ENCODE peak calls at places on chromosomes 6 and 20, in eight cellular contexts. Y is mesothelial cell of epicardium, C is NB4, S is transverse colon, V is endothelial cell, M is lower leg skin, E is lower lobe of right lung, U is pancreas. A is an unnamed sample.
A peak's percentile ranks its signal among the peaks of the same experiment; 100 is the strongest.

GRCh38 chr6:159380104-159380503 is 210.9 kb downstream of the FNDC1 start:
- DNase-seq in Y (no peak), M (peak; percentile 28), V (no peak), C (no peak), U (no peak), E (no peak), S (no peak), A (no peak)

GRCh38 chr6:2450546-2450945 is 205.1 kb upstream of the GMDS start:
- DNase-seq in S (peak; percentile 82), C (no peak), U (peak; percentile 60), V (no peak), Y (peak; percentile 49), E (no peak), M (no peak), A (no peak)

GRCh38 chr6:36642913-36643817 is 35.3 kb upstream of the CDKN1A start:
- DNase-seq in V (no peak), Y (no peak), U (peak; percentile 96), S (peak; percentile 95), C (no peak), E (peak; percentile 58), M (peak; percentile 94), A (no peak)

GRCh38 chr6:114339706-114340105 is 3.1 kb downstream of the HS3ST5 start:
- DNase-seq in S (no peak), Y (no peak), C (no peak), V (no peak), M (no peak), U (no peak), E (no peak), A (no peak)

GRCh38 chr6:46220351-46221220 is 49.8 kb upstream of the ENPP5 start:
- DNase-seq in Y (no peak), E (no peak), M (no peak), U (no peak), S (no peak), C (peak; percentile 52), V (no peak), A (no peak)

GRCh38 chr6:140824595-140824994 is 1308.1 kb upstream of the GJE1 start:
- DNase-seq in C (no peak), E (no peak), V (no peak), U (no peak), Y (no peak), S (no peak), M (no peak), A (no peak)

GRCh38 chr20:50303573-50304500 is 113.2 kb downstream of the CEBPB start:
- DNase-seq in U (peak; percentile 88), V (no peak), Y (peak; percentile 81), M (peak; percentile 96), S (peak; percentile 81), C (no peak), E (peak; percentile 75), A (no peak)

GRCh38 chr20:35297153-35297552 is 4.9 kb upstream of the FAM83C start:
- DNase-seq in U (no peak), S (no peak), V (no peak), Y (no peak), C (peak; percentile 47), M (no peak), E (no peak), A (no peak)

GRCh38 chr6:121645100-121645745 is 209.8 kb downstream of the GJA1 start:
- DNase-seq in U (no peak), M (no peak), Y (no peak), S (no peak), C (peak; percentile 98), V (no peak), E (no peak), A (no peak)

GRCh38 chr6:167399051-167399387 is 74.1 kb downstream of the TTLL2 start:
- DNase-seq in S (no peak), M (peak; percentile 72), C (no peak), V (no peak), U (no peak), Y (no peak), E (no peak), A (no peak)

GRCh38 chr6:56652231-56652630 is 9.5 kb upstream of the DST start:
- DNase-seq in C (no peak), V (no peak), S (no peak), E (no peak), U (no peak), M (no peak), Y (no peak), A (no peak)

GRCh38 chr20:55881204-55881603 is 124.1 kb downstream of the CBLN4 start:
- DNase-seq in U (no peak), M (no peak), V (no peak), E (no peak), S (no peak), C (no peak), Y (no peak), A (no peak)

GRCh38 chr6:50905297-50905696 is 86.6 kb downstream of the TFAP2B start:
- DNase-seq in E (no peak), S (no peak), Y (no peak), M (peak; percentile 57), C (no peak), V (no peak), U (no peak), A (no peak)

GRCh38 chr6:166465671-166466087 is 82.9 kb upstream of the MPC1 start:
- DNase-seq in M (peak; percentile 79), U (no peak), C (no peak), E (no peak), S (peak; percentile 26), V (no peak), Y (no peak), A (no peak)

GRCh38 chr6:31083742-31084354 is 28.5 kb downstream of the C6orf15 start:
- DNase-seq in E (no peak), U (no peak), M (no peak), C (peak; percentile 79), V (peak; percentile 64), S (peak; percentile 44), Y (no peak), A (no peak)

GRCh38 chr20:11851646-11852045 is 66.0 kb upstream of the BTBD3 start:
- DNase-seq in U (no peak), E (no peak), Y (no peak), V (no peak), S (no peak), M (no peak), C (no peak), A (no peak)

GRCh38 chr6:108836061-108836460 is 12.2 kb upstream of the ARMC2 start:
- DNase-seq in C (no peak), E (no peak), Y (no peak), M (no peak), U (no peak), S (no peak), V (no peak), A (no peak)

GRCh38 chr6:108840919-108841318 is 7.3 kb upstream of the ARMC2 start:
- DNase-seq in U (no peak), C (no peak), S (no peak), V (no peak), Y (no peak), M (no peak), E (no peak), A (no peak)

GRCh38 chr6:108837236-108837971 is 10.8 kb upstream of the ARMC2 start:
- DNase-seq in V (no peak), S (no peak), M (no peak), C (peak; percentile 87), U (no peak), Y (no peak), E (no peak), A (no peak)

GRCh38 chr6:108839068-108839467 is 9.2 kb upstream of the ARMC2 start:
- DNase-seq in E (no peak), V (peak; percentile 16), Y (no peak), C (no peak), U (no peak), M (no peak), S (no peak), A (no peak)

DNA sequence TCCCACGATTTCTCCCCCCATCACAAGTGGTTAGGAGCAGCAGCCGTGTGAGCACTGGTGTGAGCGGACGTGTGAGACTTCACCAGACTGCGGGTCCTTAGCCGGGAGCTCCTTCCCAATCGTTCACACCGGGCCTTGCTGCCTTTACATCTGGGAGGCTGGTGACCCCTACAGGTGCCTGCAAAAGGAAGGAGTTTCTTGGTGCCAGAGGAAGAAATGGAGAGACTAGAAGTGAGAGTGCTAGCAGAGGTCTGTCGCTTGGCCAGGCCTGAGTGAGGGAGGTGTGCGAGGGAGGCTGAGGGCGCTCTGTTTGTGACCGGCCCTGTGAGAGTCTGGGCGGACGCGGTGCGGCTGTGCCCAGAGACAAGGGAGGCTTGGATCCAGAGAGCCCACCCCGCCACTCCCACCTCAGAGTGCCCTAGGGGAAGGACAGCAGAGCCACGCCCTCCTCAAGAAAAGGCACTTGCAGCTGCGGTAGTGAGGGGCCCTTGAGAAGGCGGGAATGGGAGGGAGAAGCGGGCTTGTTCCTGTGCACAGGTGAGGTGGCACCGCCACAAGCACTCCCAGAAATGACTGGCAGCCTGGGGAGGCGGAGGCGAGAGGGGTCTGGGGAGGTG is 10.0 kb upstream of the ARMC2 start:
- DNase-seq in S (no peak), E (peak; percentile 72), U (no peak), C (peak; percentile 42), V (peak; percentile 44), Y (peak; percentile 50), M (no peak), A (no peak)
- TF ChIP-seq CTCF in S (no peak), E (no peak), U (no peak), C (no peak), V (no peak), Y (no peak), M (no peak), A (peak; percentile 36)

GRCh38 chr6:48893048-48893447 is 570.0 kb downstream of the MMUT start:
- DNase-seq in U (no peak), C (no peak), V (no peak), M (no peak), Y (no peak), E (no peak), S (no peak), A (no peak)
- TF ChIP-seq CTCF in U (no peak), C (no peak), V (no peak), M (no peak), Y (no peak), E (no peak), S (no peak), A (no peak)

GRCh38 chr6:169289671-169290408 is 36.2 kb upstream of the THBS2 start:
- DNase-seq in E (no peak), C (peak; percentile 47), M (no peak), S (no peak), Y (no peak), U (no peak), V (no peak), A (no peak)

GRCh38 chr6:169289257-169289656 is 35.6 kb upstream of the THBS2 start:
- DNase-seq in Y (no peak), M (no peak), C (no peak), V (no peak), S (no peak), E (no peak), U (no peak), A (no peak)

GRCh38 chr6:169286961-169287360 is 33.3 kb upstream of the THBS2 start:
- DNase-seq in C (no peak), Y (no peak), V (no peak), M (no peak), S (no peak), E (no peak), U (no peak), A (no peak)

GRCh38 chr6:169288591-169288990 is 34.9 kb upstream of the THBS2 start:
- DNase-seq in U (no peak), M (peak; percentile 92), Y (no peak), S (no peak), E (no peak), C (no peak), V (no peak), A (no peak)

GRCh38 chr6:169287675-169288074 is 34.0 kb upstream of the THBS2 start:
- DNase-seq in U (no peak), V (no peak), Y (no peak), E (no peak), C (peak; percentile 31), M (no peak), S (no peak), A (no peak)
- TF ChIP-seq CTCF in U (no peak), V (no peak), Y (no peak), E (no peak), C (peak; percentile 12), M (no peak), S (no peak), A (no peak)

GRCh38 chr6:24054388-24054787 is 71.6 kb upstream of the NRSN1 start:
- DNase-seq in U (no peak), E (no peak), V (no peak), S (no peak), C (no peak), M (no peak), Y (no peak), A (no peak)
- TF ChIP-seq CTCF in U (no peak), E (no peak), V (no peak), S (no peak), C (no peak), M (no peak), Y (no peak), A (no peak)